ENCODE peak calls at places on chromosomes 6 and 20, in six cellular contexts. One of them, this sample, is unnamed.

GRCh38 chr6:53464483-53464882 is 80.4 kb downstream of the GCLC start:
- DNase-seq in H1: no peak
- DNase-seq in HepG2: no peak
- DNase-seq in K562: no peak
- DNase-seq in NT2/D1: no peak
- DNase-seq in GM12878: no peak
- DNase-seq in this sample: no peak

GRCh38 chr6:131749023-131749422 is 38.2 kb upstream of the CTAGE9 start:
- DNase-seq in H1: no peak
- DNase-seq in HepG2: no peak
- DNase-seq in K562: no peak
- DNase-seq in NT2/D1: no peak
- DNase-seq in GM12878: no peak
- DNase-seq in this sample: no peak

GRCh38 chr6:17599885-17600526 is at the start of gene FAM8A1:
- DNase-seq in H1: peak; percentile 90
- DNase-seq in HepG2: peak; percentile 91
- DNase-seq in K562: peak; percentile 97
- DNase-seq in NT2/D1: peak; percentile 84
- DNase-seq in GM12878: peak; percentile 66
- DNase-seq in this sample: peak; percentile 84

GRCh38 chr20:1712634-1713625 is 55.4 kb upstream of the SIRPG start:
- DNase-seq in H1: no peak
- DNase-seq in HepG2: no peak
- DNase-seq in K562: no peak
- DNase-seq in NT2/D1: no peak
- DNase-seq in GM12878: no peak
- DNase-seq in this sample: no peak

GRCh38 chr6:79048611-79049010 is 29.4 kb downstream of the PHIP start:
- DNase-seq in H1: no peak
- DNase-seq in HepG2: peak; percentile 29
- DNase-seq in K562: peak; percentile 12
- DNase-seq in NT2/D1: peak; percentile 5
- DNase-seq in GM12878: no peak
- DNase-seq in this sample: peak; percentile 34

GRCh38 chr20:33663161-33664084 is 1.3 kb downstream of the C20orf144 start:
- DNase-seq in H1: no peak
- DNase-seq in HepG2: peak; percentile 70
- DNase-seq in K562: peak; percentile 84
- DNase-seq in NT2/D1: peak; percentile 67
- DNase-seq in GM12878: no peak
- DNase-seq in this sample: no peak

GRCh38 chr20:31667315-31668285 is 29.9 kb downstream of the COX4I2 start:
- DNase-seq in H1: no peak
- DNase-seq in HepG2: no peak
- DNase-seq in K562: no peak
- DNase-seq in NT2/D1: no peak
- DNase-seq in GM12878: no peak
- DNase-seq in this sample: no peak

GRCh38 chr6:154276810-154277577 is 79.6 kb downstream of the IPCEF1 start:
- DNase-seq in H1: no peak
- DNase-seq in HepG2: peak; percentile 42
- DNase-seq in K562: peak; percentile 28
- DNase-seq in NT2/D1: no peak
- DNase-seq in GM12878: no peak
- DNase-seq in this sample: peak; percentile 33

GRCh38 chr6:2950713-2951112 is 20.7 kb downstream of the SERPINB6 start:
- DNase-seq in H1: no peak
- DNase-seq in HepG2: no peak
- DNase-seq in K562: no peak
- DNase-seq in NT2/D1: no peak
- DNase-seq in GM12878: no peak
- DNase-seq in this sample: no peak

GRCh38 chr6:5379647-5380242 is 118.4 kb downstream of the FARS2 start:
- DNase-seq in H1: peak; percentile 21
- DNase-seq in HepG2: peak; percentile 71
- DNase-seq in K562: peak; percentile 16
- DNase-seq in NT2/D1: peak; percentile 13
- DNase-seq in GM12878: peak; percentile 25
- DNase-seq in this sample: peak; percentile 24

GRCh38 chr6:170005680-170006470 is 254.5 kb downstream of the ERMARD start:
- DNase-seq in H1: no peak
- DNase-seq in HepG2: no peak
- DNase-seq in K562: no peak
- DNase-seq in NT2/D1: no peak
- DNase-seq in GM12878: no peak
- DNase-seq in this sample: no peak

GRCh38 chr6:170008386-170008785 is 257.0 kb downstream of the ERMARD start:
- DNase-seq in H1: no peak
- DNase-seq in HepG2: no peak
- DNase-seq in K562: no peak
- DNase-seq in NT2/D1: no peak
- DNase-seq in GM12878: no peak
- DNase-seq in this sample: no peak

GRCh38 chr6:170006524-170007467 is 255.4 kb downstream of the ERMARD start:
- DNase-seq in H1: peak; percentile 82
- DNase-seq in HepG2: no peak
- DNase-seq in K562: no peak
- DNase-seq in NT2/D1: peak; percentile 74
- DNase-seq in GM12878: no peak
- DNase-seq in this sample: no peak

GRCh38 chr6:170004585-170005210 is 253.3 kb downstream of the ERMARD start:
- DNase-seq in H1: no peak
- DNase-seq in HepG2: no peak
- DNase-seq in K562: no peak
- DNase-seq in NT2/D1: no peak
- DNase-seq in GM12878: no peak
- DNase-seq in this sample: no peak

DNA sequence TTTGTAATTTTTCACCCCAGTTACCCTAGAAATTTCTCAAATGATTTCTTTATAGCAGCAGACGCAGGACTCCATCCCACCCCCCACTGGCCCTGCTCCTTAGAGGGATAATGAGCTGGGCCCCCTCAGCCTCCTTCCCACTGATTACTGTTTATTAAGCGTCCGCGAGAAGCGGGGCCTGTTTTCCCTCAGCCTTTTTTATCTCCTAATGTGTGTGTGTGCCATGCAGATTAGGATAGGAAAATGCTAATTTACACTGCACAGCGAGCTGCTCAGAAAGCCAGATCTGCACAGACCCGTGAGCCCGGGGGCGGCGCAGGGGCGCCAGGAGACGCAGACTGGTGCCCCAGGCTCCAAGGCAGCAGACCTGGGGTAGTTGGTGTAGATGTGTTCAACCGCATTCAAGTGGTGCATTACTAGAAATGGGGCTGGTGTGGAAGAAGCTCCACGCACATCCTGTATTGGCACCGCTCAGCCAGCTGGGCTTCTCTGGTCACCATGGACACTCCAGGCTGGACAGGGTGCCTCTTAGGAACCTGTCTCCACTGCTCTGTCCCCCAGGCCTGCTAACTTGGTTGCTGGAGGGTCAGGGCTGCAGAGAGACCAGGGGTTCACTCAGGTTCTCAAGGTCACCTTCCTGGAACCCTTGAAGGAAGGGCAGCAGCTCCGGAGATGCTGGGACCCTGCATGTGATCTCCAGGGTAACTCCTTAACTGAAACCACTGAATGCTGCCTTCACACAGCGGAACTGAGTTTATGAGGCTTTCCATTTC is 256.2 kb downstream of the ERMARD start:
- DNase-seq in H1: no peak
- DNase-seq in HepG2: no peak
- DNase-seq in K562: no peak
- DNase-seq in NT2/D1: no peak
- DNase-seq in GM12878: no peak
- DNase-seq in this sample: no peak
- TF ChIP-seq ZNF274 in H1: no peak
- TF ChIP-seq ZNF274 in HepG2: no peak
- TF ChIP-seq ZNF274 in K562: no peak
- TF ChIP-seq ZNF274 in NT2/D1: no peak
- TF ChIP-seq ZNF274 in GM12878: no peak
- TF ChIP-seq ZNF274 in this sample: no peak

GRCh38 chr6:81894286-81894685 is 141.8 kb upstream of the TENT5A start:
- DNase-seq in H1: no peak
- DNase-seq in HepG2: no peak
- DNase-seq in K562: no peak
- DNase-seq in NT2/D1: no peak
- DNase-seq in GM12878: no peak
- DNase-seq in this sample: no peak
- TF ChIP-seq ZNF274 in H1: no peak
- TF ChIP-seq ZNF274 in HepG2: no peak
- TF ChIP-seq ZNF274 in K562: no peak
- TF ChIP-seq ZNF274 in NT2/D1: no peak
- TF ChIP-seq ZNF274 in GM12878: no peak
- TF ChIP-seq ZNF274 in this sample: no peak

GRCh38 chr6:156416392-156416791 is 360.8 kb upstream of the ARID1B start:
- DNase-seq in H1: no peak
- DNase-seq in HepG2: no peak
- DNase-seq in K562: no peak
- DNase-seq in NT2/D1: no peak
- DNase-seq in GM12878: no peak
- DNase-seq in this sample: no peak
- TF ChIP-seq ZNF274 in H1: no peak
- TF ChIP-seq ZNF274 in HepG2: no peak
- TF ChIP-seq ZNF274 in K562: no peak
- TF ChIP-seq ZNF274 in NT2/D1: no peak
- TF ChIP-seq ZNF274 in GM12878: no peak
- TF ChIP-seq ZNF274 in this sample: no peak

DNA sequence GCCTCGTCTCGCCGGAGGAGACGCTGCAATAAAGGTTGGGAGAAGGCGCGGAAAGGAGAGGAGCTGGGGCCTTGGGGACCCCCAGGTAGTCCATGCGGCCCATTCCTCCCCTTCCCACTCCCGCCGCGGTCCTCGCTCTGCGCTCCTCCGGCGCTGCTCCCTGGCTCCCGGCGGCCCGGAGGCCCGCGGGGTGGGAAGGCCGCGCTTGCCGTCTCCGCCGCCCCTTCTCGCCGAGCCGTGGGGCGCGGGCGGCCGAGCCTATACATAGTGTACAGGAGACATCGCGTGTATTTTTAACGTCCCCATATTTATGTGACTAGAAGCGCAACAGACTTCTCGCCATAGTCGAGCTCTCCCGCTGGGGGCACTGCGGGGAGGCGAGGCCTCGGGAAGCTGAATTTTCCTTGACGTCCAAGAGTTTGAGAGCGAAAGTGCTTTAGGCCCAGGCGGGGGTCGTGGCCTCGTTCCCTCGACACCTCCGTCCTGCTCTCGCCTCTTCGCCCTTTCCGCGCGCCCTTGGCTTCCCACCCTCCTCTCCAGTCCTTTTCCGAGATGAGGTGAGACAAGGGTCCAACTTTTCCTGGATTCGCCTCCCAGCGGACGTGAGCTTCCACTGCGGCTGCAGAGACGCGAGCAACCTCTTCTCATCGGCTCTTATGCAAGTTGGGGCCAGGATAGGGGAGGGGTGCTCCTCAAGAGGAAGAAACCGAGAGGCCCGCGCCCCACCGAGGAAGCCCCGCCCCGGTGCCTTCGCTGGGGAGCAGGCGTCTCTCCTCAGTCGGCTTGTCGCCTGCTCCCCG is 29.0 kb downstream of the SLC12A5 start:
- DNase-seq in H1: no peak
- DNase-seq in HepG2: no peak
- DNase-seq in K562: no peak
- DNase-seq in NT2/D1: peak; percentile 74
- DNase-seq in GM12878: no peak
- DNase-seq in this sample: no peak
- TF ChIP-seq ZNF274 in H1: no peak
- TF ChIP-seq ZNF274 in HepG2: no peak
- TF ChIP-seq ZNF274 in K562: no peak
- TF ChIP-seq ZNF274 in NT2/D1: no peak
- TF ChIP-seq ZNF274 in GM12878: no peak
- TF ChIP-seq ZNF274 in this sample: no peak

GRCh38 chr6:68634503-68635411 is at the start of gene ADGRB3:
- DNase-seq in H1: no peak
- DNase-seq in HepG2: peak; percentile 28
- DNase-seq in K562: peak; percentile 88
- DNase-seq in NT2/D1: peak; percentile 27
- DNase-seq in GM12878: no peak
- DNase-seq in this sample: no peak
- TF ChIP-seq ZNF274 in H1: no peak
- TF ChIP-seq ZNF274 in HepG2: no peak
- TF ChIP-seq ZNF274 in K562: no peak
- TF ChIP-seq ZNF274 in NT2/D1: no peak
- TF ChIP-seq ZNF274 in GM12878: no peak
- TF ChIP-seq ZNF274 in this sample: no peak

GRCh38 chr6:158000530-158001307 is 19.1 kb downstream of the SYNJ2 start:
- DNase-seq in H1: no peak
- DNase-seq in HepG2: no peak
- DNase-seq in K562: no peak
- DNase-seq in NT2/D1: no peak
- DNase-seq in GM12878: no peak
- DNase-seq in this sample: no peak
- TF ChIP-seq ZNF274 in H1: no peak
- TF ChIP-seq ZNF274 in HepG2: no peak
- TF ChIP-seq ZNF274 in K562: no peak
- TF ChIP-seq ZNF274 in NT2/D1: no peak
- TF ChIP-seq ZNF274 in GM12878: no peak
- TF ChIP-seq ZNF274 in this sample: no peak

GRCh38 chr6:150286919-150287318 is 81.9 kb upstream of the IYD start:
- DNase-seq in H1: no peak
- DNase-seq in HepG2: no peak
- DNase-seq in K562: no peak
- DNase-seq in NT2/D1: no peak
- DNase-seq in GM12878: no peak
- DNase-seq in this sample: no peak
- TF ChIP-seq ZNF274 in H1: no peak
- TF ChIP-seq ZNF274 in HepG2: no peak
- TF ChIP-seq ZNF274 in K562: no peak
- TF ChIP-seq ZNF274 in NT2/D1: no peak
- TF ChIP-seq ZNF274 in GM12878: no peak
- TF ChIP-seq ZNF274 in this sample: no peak

GRCh38 chr20:15061955-15062354 is 724.5 kb upstream of the FLRT3 start:
- DNase-seq in H1: no peak
- DNase-seq in HepG2: peak; percentile 97
- DNase-seq in K562: no peak
- DNase-seq in NT2/D1: no peak
- DNase-seq in GM12878: no peak
- DNase-seq in this sample: no peak
- TF ChIP-seq ZNF274 in H1: no peak
- TF ChIP-seq ZNF274 in HepG2: no peak
- TF ChIP-seq ZNF274 in K562: no peak
- TF ChIP-seq ZNF274 in NT2/D1: no peak
- TF ChIP-seq ZNF274 in GM12878: no peak
- TF ChIP-seq ZNF274 in this sample: no peak

DNA sequence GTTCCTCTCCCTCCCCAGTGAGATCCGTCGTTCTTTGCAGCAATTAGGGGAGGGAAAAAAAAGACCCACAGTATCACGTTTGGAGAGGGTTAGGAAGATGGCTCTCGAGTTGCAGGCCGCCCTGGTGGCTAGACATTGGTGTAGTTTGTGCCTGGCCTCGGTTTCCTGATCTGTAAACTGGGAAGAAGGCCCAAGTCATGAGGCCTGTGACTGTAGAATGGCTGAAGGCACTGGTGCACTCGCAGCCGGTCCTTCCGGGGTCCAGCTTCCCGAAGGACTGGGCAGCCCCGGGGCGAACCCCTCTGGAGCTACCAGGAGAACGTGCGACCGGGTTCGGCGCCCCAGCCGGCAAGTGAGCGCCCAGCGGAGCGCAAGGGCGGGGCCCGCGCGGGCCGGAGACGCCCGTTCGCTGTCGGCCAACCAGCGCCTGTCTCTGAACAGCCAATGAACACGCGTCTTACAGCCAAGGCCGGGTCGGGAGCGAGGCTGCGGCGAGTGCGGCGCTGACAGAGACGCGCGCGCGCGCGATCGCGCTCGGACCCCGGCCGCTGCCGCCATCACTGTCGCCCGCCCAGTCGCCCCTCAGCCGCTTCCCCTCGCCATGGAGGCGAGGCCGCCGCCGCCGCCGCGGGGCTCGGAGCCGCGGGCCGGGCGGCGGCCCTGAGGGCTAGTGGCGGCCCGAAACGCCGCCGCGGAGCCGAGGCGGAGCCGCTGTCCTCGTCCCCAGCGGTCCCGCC is at the start of gene PTPRA:
- DNase-seq in H1: peak; percentile 79
- DNase-seq in HepG2: peak; percentile 91
- DNase-seq in K562: peak; percentile 92
- DNase-seq in NT2/D1: peak; percentile 89
- DNase-seq in GM12878: peak; percentile 59
- DNase-seq in this sample: peak; percentile 78
- TF ChIP-seq ZNF274 in H1: no peak
- TF ChIP-seq ZNF274 in HepG2: peak; percentile 79
- TF ChIP-seq ZNF274 in K562: no peak
- TF ChIP-seq ZNF274 in NT2/D1: no peak
- TF ChIP-seq ZNF274 in GM12878: no peak
- TF ChIP-seq ZNF274 in this sample: no peak

This sample was measured in HCT116.